ENCODE peak calls at places on chromosomes 13 and 19, in seven cellular contexts. One of them, this sample, is unnamed.

GRCh38 chr13:95541308-95541707 is 11.2 kb upstream of the CLDN10 start:
- DNase-seq in GM12878: no peak
- DNase-seq in K562: no peak
- DNase-seq in H1: no peak
- DNase-seq in SK-N-SH: no peak
- DNase-seq in stomach: no peak
- DNase-seq in upper lobe of left lung: no peak
- DNase-seq in this sample: no peak

GRCh38 chr19:1066251-1066747 is 668 bp upstream of the ARHGAP45 start:
- DNase-seq in H1: no peak
- DNase-seq in GM12878: no peak
- DNase-seq in stomach: no peak
- DNase-seq in upper lobe of left lung: no peak
- DNase-seq in SK-N-SH: peak; percentile 67
- DNase-seq in K562: no peak
- DNase-seq in this sample: no peak

GRCh38 chr13:26914624-26915023 is 154.0 kb upstream of the GPR12 start:
- DNase-seq in stomach: no peak
- DNase-seq in upper lobe of left lung: no peak
- DNase-seq in H1: no peak
- DNase-seq in GM12878: peak; percentile 9
- DNase-seq in K562: no peak
- DNase-seq in SK-N-SH: no peak
- DNase-seq in this sample: no peak

GRCh38 chr13:26872444-26873173 is 112.0 kb upstream of the GPR12 start:
- DNase-seq in K562: peak; percentile 59
- DNase-seq in GM12878: no peak
- DNase-seq in SK-N-SH: peak; percentile 74
- DNase-seq in upper lobe of left lung: peak; percentile 34
- DNase-seq in stomach: peak; percentile 29
- DNase-seq in H1: peak; percentile 43
- DNase-seq in this sample: no peak

GRCh38 chr19:13883665-13884064 is 6.7 kb downstream of the NANOS3 start:
- DNase-seq in upper lobe of left lung: no peak
- DNase-seq in SK-N-SH: peak; percentile 36
- DNase-seq in K562: peak; percentile 37
- DNase-seq in GM12878: no peak
- DNase-seq in stomach: no peak
- DNase-seq in H1: no peak
- DNase-seq in this sample: no peak

GRCh38 chr19:46802152-46802551 is 13.8 kb upstream of the SLC1A5 start:
- DNase-seq in K562: no peak
- DNase-seq in stomach: no peak
- DNase-seq in GM12878: no peak
- DNase-seq in SK-N-SH: peak; percentile 2
- DNase-seq in upper lobe of left lung: no peak
- DNase-seq in H1: no peak
- DNase-seq in this sample: no peak

GRCh38 chr13:111950697-111951096 is 116.3 kb upstream of the SOX1 start:
- DNase-seq in H1: no peak
- DNase-seq in stomach: no peak
- DNase-seq in GM12878: no peak
- DNase-seq in K562: no peak
- DNase-seq in SK-N-SH: no peak
- DNase-seq in upper lobe of left lung: peak; percentile 3
- DNase-seq in this sample: no peak

GRCh38 chr19:45101796-45102195 is 8.8 kb downstream of the PPP1R37 start:
- DNase-seq in K562: no peak
- DNase-seq in stomach: no peak
- DNase-seq in H1: no peak
- DNase-seq in GM12878: no peak
- DNase-seq in upper lobe of left lung: no peak
- DNase-seq in SK-N-SH: no peak
- DNase-seq in this sample: no peak

GRCh38 chr13:78736142-78736541 is 77.2 kb upstream of the OBI1 start:
- DNase-seq in H1: no peak
- DNase-seq in stomach: no peak
- DNase-seq in K562: no peak
- DNase-seq in upper lobe of left lung: no peak
- DNase-seq in SK-N-SH: no peak
- DNase-seq in GM12878: no peak
- DNase-seq in this sample: no peak

GRCh38 chr19:38599722-38600121 is 18.0 kb downstream of the MAP4K1 start:
- DNase-seq in K562: no peak
- DNase-seq in SK-N-SH: no peak
- DNase-seq in H1: no peak
- DNase-seq in GM12878: no peak
- DNase-seq in upper lobe of left lung: no peak
- DNase-seq in stomach: no peak
- DNase-seq in this sample: no peak

GRCh38 chr13:74133657-74134201 is 475 bp downstream of the KLF12 start:
- DNase-seq in SK-N-SH: peak; percentile 85
- DNase-seq in stomach: peak; percentile 73
- DNase-seq in H1: peak; percentile 65
- DNase-seq in GM12878: peak; percentile 64
- DNase-seq in upper lobe of left lung: peak; percentile 83
- DNase-seq in K562: peak; percentile 7
- DNase-seq in this sample: peak; percentile 95

GRCh38 chr13:74134226-74134776 is at the start of gene KLF12:
- DNase-seq in SK-N-SH: peak; percentile 90
- DNase-seq in GM12878: peak; percentile 69
- DNase-seq in upper lobe of left lung: peak; percentile 88
- DNase-seq in H1: peak; percentile 67
- DNase-seq in stomach: peak; percentile 83
- DNase-seq in K562: peak; percentile 53
- DNase-seq in this sample: peak; percentile 96

GRCh38 chr13:74132768-74133656 is 1.2 kb downstream of the KLF12 start:
- DNase-seq in upper lobe of left lung: peak; percentile 30
- DNase-seq in H1: no peak
- DNase-seq in K562: no peak
- DNase-seq in stomach: peak; percentile 36
- DNase-seq in SK-N-SH: peak; percentile 48
- DNase-seq in GM12878: no peak
- DNase-seq in this sample: peak; percentile 70

GRCh38 chr13:74131206-74131605 is 3.0 kb downstream of the KLF12 start:
- DNase-seq in SK-N-SH: no peak
- DNase-seq in upper lobe of left lung: no peak
- DNase-seq in H1: no peak
- DNase-seq in GM12878: no peak
- DNase-seq in stomach: no peak
- DNase-seq in K562: no peak
- DNase-seq in this sample: no peak

GRCh38 chr13:74132152-74132767 is 1.9 kb downstream of the KLF12 start:
- DNase-seq in H1: no peak
- DNase-seq in stomach: no peak
- DNase-seq in upper lobe of left lung: no peak
- DNase-seq in K562: no peak
- DNase-seq in GM12878: no peak
- DNase-seq in SK-N-SH: no peak
- DNase-seq in this sample: no peak
- TF ChIP-seq EP300 in H1: no peak
- TF ChIP-seq EP300 in stomach: no peak
- TF ChIP-seq EP300 in upper lobe of left lung: no peak
- TF ChIP-seq EP300 in K562: no peak
- TF ChIP-seq EP300 in GM12878: no peak
- TF ChIP-seq EP300 in SK-N-SH: no peak
- TF ChIP-seq EP300 in this sample: no peak

DNA sequence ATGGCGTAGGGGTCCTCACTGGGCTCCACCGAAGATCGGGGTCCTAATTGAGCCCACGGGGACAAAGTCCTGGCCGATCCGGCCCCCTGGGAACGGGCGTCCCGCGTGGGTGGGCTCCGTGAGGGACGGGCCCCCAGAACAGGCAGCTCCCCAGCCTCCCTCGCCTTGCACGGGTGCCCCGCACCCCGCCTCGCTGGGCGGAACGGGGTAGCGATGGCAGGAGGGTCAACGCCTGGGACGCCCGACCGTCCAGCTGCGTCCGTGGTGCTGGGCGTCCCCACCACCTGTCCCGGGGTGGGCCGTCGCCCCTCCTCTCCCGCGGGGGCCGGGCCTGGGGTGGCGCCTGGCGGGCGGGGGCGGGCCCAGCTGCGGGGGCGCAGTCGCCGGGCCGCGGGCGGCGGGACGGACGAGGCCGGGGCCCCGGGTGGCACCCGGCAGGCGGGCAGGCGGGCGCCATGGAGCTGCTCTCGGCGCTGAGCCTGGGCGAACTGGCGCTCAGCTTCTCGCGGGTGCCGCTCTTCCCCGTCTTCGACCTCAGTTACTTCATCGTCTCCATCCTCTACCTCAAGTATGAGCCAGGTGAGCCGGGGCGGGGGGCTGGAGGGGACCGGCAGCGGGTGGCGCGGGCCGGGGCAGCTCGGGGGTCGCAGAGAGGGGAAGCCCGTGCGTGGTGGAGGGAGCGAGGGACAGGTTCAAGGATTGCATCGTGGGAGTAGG is at the start of gene TMEM38A:
- DNase-seq in K562: peak; percentile 92
- DNase-seq in stomach: peak; percentile 72
- DNase-seq in H1: no peak
- DNase-seq in upper lobe of left lung: peak; percentile 71
- DNase-seq in GM12878: no peak
- DNase-seq in SK-N-SH: peak; percentile 84
- DNase-seq in this sample: peak; percentile 71
- TF ChIP-seq POLR2AphosphoS5 in K562: no peak
- TF ChIP-seq POLR2AphosphoS5 in stomach: peak; percentile 69
- TF ChIP-seq POLR2AphosphoS5 in H1: no peak
- TF ChIP-seq POLR2AphosphoS5 in upper lobe of left lung: peak; percentile 79
- TF ChIP-seq POLR2AphosphoS5 in GM12878: no peak
- TF ChIP-seq POLR2AphosphoS5 in SK-N-SH: no peak
- TF ChIP-seq POLR2AphosphoS5 in this sample: peak; percentile 37

DNA sequence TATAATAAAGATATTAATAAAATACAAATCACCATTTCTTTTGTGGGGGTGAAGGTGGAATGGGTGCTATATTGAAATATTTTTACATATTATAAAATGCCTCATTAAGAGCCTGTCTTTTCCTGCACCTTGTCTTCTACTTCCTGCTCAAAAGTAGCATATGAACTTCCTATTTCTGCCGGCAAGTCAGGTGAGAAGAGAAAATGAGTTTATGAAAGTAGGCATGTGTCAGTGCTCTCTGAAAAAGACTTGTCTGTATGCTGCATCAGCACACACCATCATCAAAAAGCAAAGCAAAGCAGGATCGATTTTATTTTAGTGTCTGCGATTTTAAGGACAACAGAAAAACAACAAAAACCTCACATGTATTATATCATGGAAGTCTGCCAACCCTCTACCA is 114.2 kb downstream of the RAP2A start:
- DNase-seq in upper lobe of left lung: no peak
- DNase-seq in H1: no peak
- DNase-seq in K562: no peak
- DNase-seq in SK-N-SH: no peak
- DNase-seq in stomach: no peak
- DNase-seq in GM12878: no peak
- DNase-seq in this sample: no peak
- TF ChIP-seq EP300 in upper lobe of left lung: no peak
- TF ChIP-seq EP300 in H1: no peak
- TF ChIP-seq EP300 in K562: no peak
- TF ChIP-seq EP300 in SK-N-SH: no peak
- TF ChIP-seq EP300 in stomach: no peak
- TF ChIP-seq EP300 in GM12878: no peak
- TF ChIP-seq EP300 in this sample: no peak

DNA sequence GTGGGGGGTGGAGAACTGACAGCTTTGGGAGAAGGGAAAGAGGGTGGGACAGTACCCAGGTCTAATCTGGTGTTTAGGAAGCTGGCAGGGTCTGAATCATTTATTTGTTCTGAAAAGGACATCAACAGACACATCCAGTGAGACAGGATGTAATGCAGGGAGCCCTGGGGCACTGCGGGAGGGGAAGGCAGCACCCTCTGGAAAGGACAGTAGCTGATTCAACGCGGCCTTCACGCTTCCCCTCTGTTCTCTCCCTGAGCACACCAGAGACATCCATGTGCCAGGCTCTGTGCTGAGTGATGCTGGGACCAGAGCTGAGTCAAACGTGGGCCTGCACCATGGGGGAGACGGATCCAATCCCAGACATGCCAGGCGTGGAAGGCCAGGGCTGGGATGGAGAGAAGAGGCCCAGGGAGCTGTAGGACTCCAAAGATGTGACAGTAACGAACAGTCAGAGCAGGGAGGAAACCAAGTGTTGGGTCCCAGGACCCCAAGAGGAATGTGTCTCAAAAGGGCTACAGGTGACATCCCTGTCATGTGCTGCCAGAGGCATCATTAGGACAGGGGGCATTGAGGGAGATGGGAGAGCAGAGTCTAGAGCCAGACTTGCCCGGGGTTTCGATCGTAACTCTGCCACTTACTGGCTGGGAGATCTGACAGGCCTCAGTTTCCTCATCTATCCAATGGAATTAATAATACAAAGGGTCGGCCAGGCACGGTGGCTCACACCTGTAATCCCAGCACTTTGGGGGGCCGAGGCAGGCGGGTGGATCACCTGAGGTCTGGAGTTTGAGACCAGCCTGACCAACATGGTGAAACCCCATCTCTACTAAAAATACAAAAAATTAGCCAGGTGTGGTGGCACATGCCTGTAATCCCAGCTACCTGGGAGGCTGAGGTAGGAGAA is 1.7 kb downstream of the ETFB start:
- DNase-seq in SK-N-SH: no peak
- DNase-seq in GM12878: no peak
- DNase-seq in H1: no peak
- DNase-seq in K562: no peak
- DNase-seq in stomach: no peak
- DNase-seq in upper lobe of left lung: no peak
- DNase-seq in this sample: no peak
- TF ChIP-seq POLR2AphosphoS5 in SK-N-SH: no peak
- TF ChIP-seq POLR2AphosphoS5 in GM12878: no peak
- TF ChIP-seq POLR2AphosphoS5 in H1: no peak
- TF ChIP-seq POLR2AphosphoS5 in K562: no peak
- TF ChIP-seq POLR2AphosphoS5 in stomach: no peak
- TF ChIP-seq POLR2AphosphoS5 in upper lobe of left lung: no peak
- TF ChIP-seq POLR2AphosphoS5 in this sample: no peak

GRCh38 chr19:3459322-3459881 is 20.9 kb downstream of the SMIM24 start:
- DNase-seq in H1: no peak
- DNase-seq in upper lobe of left lung: peak; percentile 74
- DNase-seq in K562: peak; percentile 54
- DNase-seq in SK-N-SH: peak; percentile 95
- DNase-seq in stomach: peak; percentile 62
- DNase-seq in GM12878: no peak
- DNase-seq in this sample: peak; percentile 95
- TF ChIP-seq EP300 in H1: no peak
- TF ChIP-seq EP300 in upper lobe of left lung: no peak
- TF ChIP-seq EP300 in K562: no peak
- TF ChIP-seq EP300 in SK-N-SH: no peak
- TF ChIP-seq EP300 in stomach: no peak
- TF ChIP-seq EP300 in GM12878: no peak
- TF ChIP-seq EP300 in this sample: no peak

This sample was measured in sigmoid colon.